ENCODE peak calls at places on chromosome 6, in five cellular contexts. F, S, V, R and B are unnamed samples.
A peak's percentile ranks its signal among the peaks of the same experiment; 100 is the strongest.

GRCh38 chr6:36625161-36625919 is 31.2 kb downstream of the SRSF3 start:
- DNase-seq in F (no peak), S (no peak), V (no peak), R (no peak), B (no peak)

GRCh38 chr6:36777806-36778205 is 61.4 kb downstream of the CPNE5 start:
- DNase-seq in F (no peak), S (no peak), V (no peak), R (no peak), B (no peak)

GRCh38 chr6:78436335-78436734 is 431.0 kb upstream of the IRAK1BP1 start:
- DNase-seq in F (no peak), S (no peak), V (no peak), R (peak; percentile 1), B (no peak)

GRCh38 chr6:91864911-91865310 is 1278.0 kb upstream of the MAP3K7 start:
- DNase-seq in F (no peak), S (no peak), V (no peak), R (no peak), B (no peak)

GRCh38 chr6:110878751-110879539 is 4.4 kb downstream of the AMD1 start:
- DNase-seq in F (peak; percentile 50), S (no peak), V (peak; percentile 60), R (no peak), B (peak; percentile 31)

GRCh38 chr6:8535505-8535904 is 100.2 kb upstream of the SLC35B3 start:
- DNase-seq in F (no peak), S (no peak), V (no peak), R (no peak), B (no peak)

GRCh38 chr6:145865595-145865994 is 51.0 kb upstream of the FBXO30 start:
- DNase-seq in F (no peak), S (no peak), V (no peak), R (no peak), B (no peak)

GRCh38 chr6:99746261-99746895 is 139.7 kb downstream of the PRDM13 start:
- DNase-seq in F (peak; percentile 43), S (peak; percentile 20), V (peak; percentile 39), R (peak; percentile 48), B (peak; percentile 20)

GRCh38 chr6:42028234-42029061 is 21.9 kb upstream of the TAF8 start:
- DNase-seq in F (peak; percentile 95), S (no peak), V (no peak), R (no peak), B (peak; percentile 90)

DNA sequence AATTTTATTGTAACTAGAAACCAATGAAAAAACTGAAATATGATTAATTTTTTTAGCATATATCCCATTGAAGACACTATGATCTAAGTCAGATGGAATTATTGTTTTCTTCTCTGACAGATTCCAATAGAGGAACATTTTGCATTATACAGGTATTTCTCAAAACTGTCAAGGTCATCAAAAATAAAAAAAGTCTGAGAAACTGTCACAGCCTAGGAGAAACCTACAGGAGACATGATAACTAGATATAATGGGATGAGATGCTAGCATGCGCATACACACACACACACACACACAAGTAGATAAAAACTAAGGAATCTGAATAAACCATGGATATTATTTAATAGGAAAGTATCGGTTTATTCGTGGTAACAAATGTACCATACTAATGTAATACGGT is 161.9 kb upstream of the HCRTR2 start:
- DNase-seq in F (no peak), S (no peak), V (no peak), R (no peak), B (no peak)
- TF ChIP-seq REST in F (no peak), S (no peak), V (no peak), R (no peak), B (no peak)

GRCh38 chr6:75788894-75789293 is 39.9 kb downstream of the MYO6 start:
- DNase-seq in F (no peak), S (no peak), V (no peak), R (no peak), B (no peak)

GRCh38 chr6:75794351-75794846 is 45.4 kb downstream of the MYO6 start:
- DNase-seq in F (no peak), S (no peak), V (no peak), R (peak; percentile 3), B (no peak)

GRCh38 chr6:75794954-75795739 is 46.1 kb downstream of the MYO6 start:
- DNase-seq in F (no peak), S (no peak), V (no peak), R (no peak), B (no peak)

GRCh38 chr6:75796723-75797122 is 47.7 kb downstream of the MYO6 start:
- DNase-seq in F (no peak), S (no peak), V (no peak), R (no peak), B (no peak)

GRCh38 chr6:75791881-75792280 is 42.8 kb downstream of the MYO6 start:
- DNase-seq in F (no peak), S (no peak), V (no peak), R (no peak), B (no peak)
- TF ChIP-seq GABPA in F (no peak), S (no peak), V (no peak), R (no peak), B (no peak)

GRCh38 chr6:138817799-138818198 is 21.9 kb downstream of the ECT2L start:
- DNase-seq in F (no peak), S (no peak), V (no peak), R (no peak), B (no peak)
- TF ChIP-seq CTCF in F (no peak), S (no peak), V (no peak), R (no peak), B (no peak)

DNA sequence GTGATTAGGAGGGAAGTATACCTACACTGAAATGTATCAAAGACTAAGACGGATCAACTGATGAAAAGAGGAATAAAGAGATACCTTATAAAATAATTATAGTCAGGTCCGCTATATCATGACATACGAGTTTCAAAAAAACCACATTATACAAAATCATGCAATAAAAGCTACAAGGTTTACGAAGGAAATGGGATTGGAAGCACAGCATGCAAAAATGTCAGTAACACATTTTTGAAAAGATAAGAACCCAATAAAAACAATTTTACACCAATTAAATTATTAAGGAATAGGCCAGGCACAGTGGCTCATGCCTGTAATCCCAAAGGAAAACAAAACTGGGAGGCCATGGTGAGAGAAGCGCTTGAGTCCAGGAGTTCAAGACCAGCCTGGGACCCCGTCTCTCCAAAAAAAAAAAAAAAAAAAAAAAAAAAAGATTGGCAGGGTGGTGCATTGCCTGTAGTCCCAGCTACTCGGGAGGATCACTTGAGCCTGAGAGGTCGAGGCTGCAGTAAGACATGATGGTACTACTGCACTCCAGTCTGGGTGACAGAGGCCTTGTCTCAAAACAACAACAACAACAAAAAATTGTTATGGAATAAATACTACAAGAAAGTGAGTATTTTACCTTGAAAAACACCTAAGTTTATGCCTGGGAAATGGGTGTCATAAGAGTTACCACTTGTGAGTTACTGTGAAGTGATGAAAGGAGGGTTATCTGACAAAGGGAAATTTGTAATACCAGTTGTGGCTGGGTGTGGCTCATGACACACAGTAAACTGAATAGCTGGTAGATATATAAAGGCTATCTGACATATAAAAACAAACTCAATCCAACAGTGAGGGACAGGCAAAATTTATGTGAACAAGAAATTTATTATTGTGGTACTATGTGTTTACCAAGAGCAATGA is 45.2 kb downstream of the RANBP9 start:
- DNase-seq in F (no peak), S (no peak), V (no peak), R (no peak), B (no peak)
- TF ChIP-seq REST in F (no peak), S (no peak), V (no peak), R (no peak), B (no peak)

DNA sequence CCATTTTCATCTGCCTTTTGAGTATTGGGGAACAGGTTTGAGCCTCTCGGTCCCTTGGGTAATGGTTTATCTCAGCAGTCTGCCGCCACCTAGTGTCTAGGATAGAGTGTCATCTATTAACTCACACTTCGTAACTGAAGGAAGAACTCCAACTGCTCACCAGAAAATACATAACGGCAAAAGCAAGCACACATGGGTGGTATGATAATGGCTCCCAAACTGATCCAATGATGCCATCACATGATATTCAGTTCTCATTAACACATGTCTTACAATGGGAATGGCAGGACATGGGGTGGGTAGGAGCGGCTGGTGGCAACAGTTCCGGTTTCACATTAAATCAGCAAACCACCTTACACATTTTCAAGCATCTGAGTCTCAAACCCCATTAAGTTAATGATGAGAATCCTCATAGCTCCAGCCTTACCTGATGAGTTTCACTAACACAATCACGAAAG is 110.7 kb upstream of the PHACTR1 start:
- DNase-seq in F (peak; percentile 47), S (peak; percentile 90), V (peak; percentile 57), R (peak; percentile 72), B (no peak)
- TF ChIP-seq GABPA in F (no peak), S (peak; percentile 32), V (no peak), R (no peak), B (no peak)

GRCh38 chr6:56417823-56418222 is 170.4 kb upstream of the COL21A1 start:
- DNase-seq in F (no peak), S (no peak), V (no peak), R (peak; percentile 43), B (no peak)
- TF ChIP-seq CTCF in F (no peak), S (no peak), V (no peak), R (peak; percentile 62), B (no peak)

DNA sequence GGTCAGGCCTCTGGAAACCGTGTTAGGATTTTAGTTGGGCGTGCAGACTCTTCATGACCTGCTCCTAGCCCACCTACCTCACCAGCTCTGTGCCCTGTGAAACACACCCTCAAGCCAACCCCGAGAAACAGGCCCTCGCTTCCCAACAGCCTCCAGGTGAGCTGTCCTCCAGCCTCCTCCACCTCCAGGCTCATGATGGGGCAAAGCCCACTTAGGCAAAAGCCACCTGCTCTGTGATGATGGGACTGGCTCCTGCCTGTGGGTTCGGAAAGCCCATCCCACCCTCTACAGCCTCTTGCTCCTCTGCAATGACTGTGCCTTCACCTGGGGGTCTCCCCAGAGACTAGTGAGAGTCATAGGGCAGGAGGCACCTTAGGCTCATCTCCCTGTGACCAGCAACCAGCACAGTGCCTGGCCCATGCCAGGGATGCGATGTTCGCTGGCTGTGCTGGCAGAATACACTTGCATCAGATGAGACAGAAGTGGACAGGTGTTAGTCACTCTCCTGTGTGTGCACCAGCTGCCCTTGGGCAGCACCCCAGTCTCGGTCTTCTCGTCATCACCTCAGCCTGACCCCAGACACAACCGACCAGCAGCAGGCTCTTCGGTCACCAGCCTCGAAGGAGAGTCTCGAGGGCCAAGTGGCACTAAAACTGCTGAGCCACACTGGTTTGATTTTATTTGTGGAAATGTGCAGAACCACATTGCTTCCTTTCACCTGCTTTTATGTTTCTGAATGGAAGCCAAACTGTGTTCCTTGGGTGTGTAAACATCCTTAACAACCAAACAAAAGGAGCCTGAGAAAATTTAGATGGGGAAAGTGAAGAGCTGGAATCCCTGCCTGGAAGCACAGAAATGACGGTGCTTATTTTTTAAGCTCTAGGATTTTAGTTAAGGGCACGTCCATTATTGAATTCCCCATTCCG is 10.7 kb downstream of the PXDC1 start:
- DNase-seq in F (no peak), S (no peak), V (no peak), R (no peak), B (no peak)
- TF ChIP-seq REST in F (no peak), S (no peak), V (no peak), R (no peak), B (no peak)